ENCODE peak calls at places on chromosomes 11 and 22, in six cellular contexts. One of them, this sample, is unnamed.

GRCh38 chr11:35163707-35164496 is 24.9 kb downstream of the CD44 start:
- DNase-seq in H1: no peak
- DNase-seq in K562: peak
- DNase-seq in GM12891: no peak
- DNase-seq in HepG2: no peak
- DNase-seq in GM12878: no peak
- DNase-seq in this sample: no peak

GRCh38 chr11:42012261-42012660 is 552.8 kb upstream of the LRRC4C start:
- DNase-seq in H1: no peak
- DNase-seq in HepG2: no peak
- DNase-seq in GM12878: no peak
- DNase-seq in GM12891: no peak
- DNase-seq in K562: no peak
- DNase-seq in this sample: no peak

GRCh38 chr11:10899542-10899830 is 41.6 kb upstream of the ZBED5 start:
- DNase-seq in HepG2: no peak
- DNase-seq in GM12891: no peak
- DNase-seq in K562: peak
- DNase-seq in H1: no peak
- DNase-seq in GM12878: no peak
- DNase-seq in this sample: no peak

GRCh38 chr11:36345535-36346141 is 49.5 kb downstream of the PRR5L start:
- DNase-seq in GM12891: no peak
- DNase-seq in GM12878: no peak
- DNase-seq in H1: no peak
- DNase-seq in HepG2: no peak
- DNase-seq in K562: no peak
- DNase-seq in this sample: no peak

GRCh38 chr11:122215244-122215992 is 99.4 kb upstream of the BLID start:
- DNase-seq in GM12878: no peak
- DNase-seq in H1: peak
- DNase-seq in HepG2: peak
- DNase-seq in K562: peak
- DNase-seq in GM12891: peak
- DNase-seq in this sample: peak

GRCh38 chr11:33747969-33748368 is 11.7 kb upstream of the CD59 start:
- DNase-seq in K562: no peak
- DNase-seq in GM12878: no peak
- DNase-seq in GM12891: no peak
- DNase-seq in HepG2: no peak
- DNase-seq in H1: no peak
- DNase-seq in this sample: no peak

GRCh38 chr22:45129703-45130524 is 33.8 kb upstream of the NUP50 start:
- DNase-seq in H1: no peak
- DNase-seq in GM12891: no peak
- DNase-seq in HepG2: no peak
- DNase-seq in K562: no peak
- DNase-seq in GM12878: no peak
- DNase-seq in this sample: no peak

GRCh38 chr11:64234840-64235379 is 526 bp downstream of the VEGFB start:
- DNase-seq in K562: peak
- DNase-seq in GM12891: no peak
- DNase-seq in HepG2: no peak
- DNase-seq in H1: no peak
- DNase-seq in GM12878: no peak
- DNase-seq in this sample: peak

GRCh38 chr11:79160786-79161403 is 279.9 kb downstream of the TENM4 start:
- DNase-seq in H1: no peak
- DNase-seq in GM12891: no peak
- DNase-seq in K562: no peak
- DNase-seq in GM12878: no peak
- DNase-seq in HepG2: no peak
- DNase-seq in this sample: no peak

GRCh38 chr11:2142300-2142759 is 3.1 kb upstream of the IGF2 start:
- DNase-seq in GM12878: no peak
- DNase-seq in HepG2: no peak
- DNase-seq in H1: no peak
- DNase-seq in K562: no peak
- DNase-seq in GM12891: no peak
- DNase-seq in this sample: no peak

GRCh38 chr11:75872887-75873416 is 57.9 kb downstream of the UVRAG start:
- DNase-seq in H1: no peak
- DNase-seq in HepG2: no peak
- DNase-seq in GM12891: no peak
- DNase-seq in GM12878: no peak
- DNase-seq in K562: no peak
- DNase-seq in this sample: no peak

GRCh38 chr11:74506823-74507222 is 13.3 kb upstream of the LIPT2 start:
- DNase-seq in GM12878: no peak
- DNase-seq in HepG2: no peak
- DNase-seq in H1: no peak
- DNase-seq in GM12891: no peak
- DNase-seq in K562: no peak
- DNase-seq in this sample: no peak

GRCh38 chr11:59756845-59757244 is 1.7 kb downstream of the STX3 start:
- DNase-seq in H1: no peak
- DNase-seq in K562: peak
- DNase-seq in GM12878: no peak
- DNase-seq in GM12891: peak
- DNase-seq in HepG2: no peak
- DNase-seq in this sample: no peak

GRCh38 chr11:123590296-123590912 is 64.0 kb downstream of the SCN3B start:
- DNase-seq in H1: no peak
- DNase-seq in K562: no peak
- DNase-seq in GM12878: no peak
- DNase-seq in GM12891: no peak
- DNase-seq in HepG2: peak
- DNase-seq in this sample: no peak

GRCh38 chr11:1763336-1763795 is 361 bp downstream of the CTSD start:
- DNase-seq in GM12891: no peak
- DNase-seq in H1: no peak
- DNase-seq in HepG2: no peak
- DNase-seq in K562: peak
- DNase-seq in GM12878: no peak
- DNase-seq in this sample: peak

GRCh38 chr22:16967453-16968217 is 40.4 kb downstream of the GAB4 start:
- DNase-seq in GM12891: no peak
- DNase-seq in GM12878: no peak
- DNase-seq in HepG2: no peak
- DNase-seq in H1: no peak
- DNase-seq in K562: no peak
- DNase-seq in this sample: no peak

GRCh38 chr11:61688368-61689163 is 8.4 kb downstream of the DAGLA start:
- DNase-seq in H1: no peak
- DNase-seq in GM12878: no peak
- DNase-seq in GM12891: no peak
- DNase-seq in HepG2: no peak
- DNase-seq in K562: no peak
- DNase-seq in this sample: no peak

GRCh38 chr22:19419464-19420178 is 11.9 kb downstream of the HIRA start:
- DNase-seq in GM12878: peak
- DNase-seq in K562: peak
- DNase-seq in GM12891: peak
- DNase-seq in HepG2: no peak
- DNase-seq in H1: no peak
- DNase-seq in this sample: peak

GRCh38 chr11:70483077-70483861 is 84.9 kb downstream of the CTTN start:
- DNase-seq in GM12878: no peak
- DNase-seq in K562: peak
- DNase-seq in GM12891: peak
- DNase-seq in HepG2: no peak
- DNase-seq in H1: no peak
- DNase-seq in this sample: peak

GRCh38 chr11:980438-981365 is 55.0 kb downstream of the AP2A2 start:
- DNase-seq in GM12891: no peak
- DNase-seq in GM12878: no peak
- DNase-seq in H1: no peak
- DNase-seq in K562: no peak
- DNase-seq in HepG2: no peak
- DNase-seq in this sample: no peak

GRCh38 chr22:49569286-49570031 is 258.2 kb downstream of the BRD1 start:
- DNase-seq in HepG2: no peak
- DNase-seq in GM12891: no peak
- DNase-seq in H1: no peak
- DNase-seq in GM12878: no peak
- DNase-seq in K562: no peak
- DNase-seq in this sample: no peak

GRCh38 chr11:3929232-3929631 is 73.8 kb downstream of the STIM1 start:
- DNase-seq in GM12878: no peak
- DNase-seq in GM12891: no peak
- DNase-seq in H1: no peak
- DNase-seq in HepG2: no peak
- DNase-seq in K562: no peak
- DNase-seq in this sample: no peak

GRCh38 chr11:18536195-18536594 is 9.5 kb upstream of the TSG101 start:
- DNase-seq in K562: no peak
- DNase-seq in H1: no peak
- DNase-seq in GM12891: no peak
- DNase-seq in GM12878: no peak
- DNase-seq in HepG2: no peak
- DNase-seq in this sample: no peak

GRCh38 chr11:2742611-2743426 is 43.0 kb upstream of the KCNQ1OT1 start:
- DNase-seq in GM12891: no peak
- DNase-seq in GM12878: no peak
- DNase-seq in K562: no peak
- DNase-seq in H1: no peak
- DNase-seq in HepG2: no peak
- DNase-seq in this sample: no peak

GRCh38 chr11:94800394-94800793 is 32.2 kb downstream of the AMOTL1 start:
- DNase-seq in K562: no peak
- DNase-seq in H1: no peak
- DNase-seq in HepG2: no peak
- DNase-seq in GM12891: no peak
- DNase-seq in GM12878: no peak
- DNase-seq in this sample: no peak

GRCh38 chr22:29041408-29041807 is 20.2 kb downstream of the C22orf31 start:
- DNase-seq in H1: no peak
- DNase-seq in GM12878: no peak
- DNase-seq in GM12891: no peak
- DNase-seq in K562: no peak
- DNase-seq in HepG2: no peak
- DNase-seq in this sample: no peak

GRCh38 chr22:47127441-47127871 is 365.0 kb downstream of the TBC1D22A start:
- DNase-seq in K562: no peak
- DNase-seq in GM12878: no peak
- DNase-seq in H1: no peak
- DNase-seq in GM12891: no peak
- DNase-seq in HepG2: no peak
- DNase-seq in this sample: no peak

GRCh38 chr11:61754534-61755482 is 2.4 kb downstream of the MYRF start:
- DNase-seq in HepG2: no peak
- DNase-seq in GM12891: no peak
- DNase-seq in K562: peak
- DNase-seq in H1: no peak
- DNase-seq in GM12878: no peak
- DNase-seq in this sample: no peak

GRCh38 chr11:64799256-64799924 is 3.6 kb downstream of the MAP4K2 start:
- DNase-seq in GM12878: no peak
- DNase-seq in H1: no peak
- DNase-seq in GM12891: no peak
- DNase-seq in HepG2: no peak
- DNase-seq in K562: no peak
- DNase-seq in this sample: peak

GRCh38 chr22:30906946-30907345 is 61.6 kb downstream of the MORC2 start:
- DNase-seq in K562: peak
- DNase-seq in GM12878: no peak
- DNase-seq in GM12891: no peak
- DNase-seq in H1: no peak
- DNase-seq in HepG2: no peak
- DNase-seq in this sample: no peak
- TF ChIP-seq POLR2AphosphoS5 in K562: no peak
- TF ChIP-seq POLR2AphosphoS5 in GM12878: no peak
- TF ChIP-seq POLR2AphosphoS5 in GM12891: no peak
- TF ChIP-seq POLR2AphosphoS5 in H1: no peak
- TF ChIP-seq POLR2AphosphoS5 in HepG2: no peak
- TF ChIP-seq POLR2AphosphoS5 in this sample: no peak

GRCh38 chr22:42202669-42203068 is 67.8 kb downstream of the TCF20 start:
- DNase-seq in H1: no peak
- DNase-seq in HepG2: no peak
- DNase-seq in GM12891: no peak
- DNase-seq in K562: no peak
- DNase-seq in GM12878: no peak
- DNase-seq in this sample: no peak
- TF ChIP-seq TAF1 in H1: no peak
- TF ChIP-seq TAF1 in HepG2: no peak
- TF ChIP-seq TAF1 in GM12891: no peak
- TF ChIP-seq TAF1 in K562: no peak
- TF ChIP-seq TAF1 in GM12878: no peak
- TF ChIP-seq TAF1 in this sample: no peak

DNA sequence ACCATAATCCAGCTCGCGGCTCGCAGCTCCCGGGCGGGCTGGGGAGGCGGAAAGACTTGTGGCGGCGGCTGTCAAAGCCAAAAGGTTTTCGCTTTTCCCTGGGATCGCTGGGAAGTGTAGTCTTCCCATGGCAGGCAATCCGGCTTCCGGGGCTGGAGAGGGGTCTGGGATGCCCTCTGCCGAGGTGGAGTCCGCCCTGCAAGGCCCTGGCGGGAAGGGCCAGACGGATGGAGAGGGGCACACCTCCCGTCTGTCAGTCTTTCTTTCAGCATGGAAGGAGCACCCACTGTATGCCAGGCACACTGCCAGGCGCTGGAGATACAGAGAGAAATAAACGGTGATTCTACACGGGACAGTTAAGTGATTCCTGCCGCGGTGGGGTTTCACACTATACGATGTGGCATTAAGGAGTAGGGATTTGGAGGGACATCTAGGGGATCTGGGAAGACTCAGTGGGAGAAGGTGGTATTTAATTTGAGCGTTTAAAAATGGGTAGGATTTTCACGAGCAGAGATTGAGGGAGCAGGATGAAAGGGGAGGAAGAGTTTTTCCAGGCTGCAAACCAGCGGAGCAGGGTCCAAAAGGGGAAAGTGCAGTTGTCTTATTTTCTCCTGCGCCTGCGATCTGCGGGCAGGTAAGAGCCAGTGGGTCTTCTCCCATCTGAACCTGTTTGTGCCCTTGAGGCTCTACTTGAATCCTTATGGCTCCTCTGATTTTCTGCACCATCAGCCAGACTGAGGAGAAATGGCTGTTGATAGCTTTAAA is at the start of gene BACE1:
- DNase-seq in H1: peak
- DNase-seq in K562: no peak
- DNase-seq in GM12891: no peak
- DNase-seq in HepG2: peak
- DNase-seq in GM12878: no peak
- DNase-seq in this sample: no peak
- TF ChIP-seq POLR2A in H1: no peak
- TF ChIP-seq POLR2A in K562: no peak
- TF ChIP-seq POLR2A in GM12891: no peak
- TF ChIP-seq POLR2A in HepG2: no peak
- TF ChIP-seq POLR2A in GM12878: no peak
- TF ChIP-seq POLR2A in this sample: no peak

DNA sequence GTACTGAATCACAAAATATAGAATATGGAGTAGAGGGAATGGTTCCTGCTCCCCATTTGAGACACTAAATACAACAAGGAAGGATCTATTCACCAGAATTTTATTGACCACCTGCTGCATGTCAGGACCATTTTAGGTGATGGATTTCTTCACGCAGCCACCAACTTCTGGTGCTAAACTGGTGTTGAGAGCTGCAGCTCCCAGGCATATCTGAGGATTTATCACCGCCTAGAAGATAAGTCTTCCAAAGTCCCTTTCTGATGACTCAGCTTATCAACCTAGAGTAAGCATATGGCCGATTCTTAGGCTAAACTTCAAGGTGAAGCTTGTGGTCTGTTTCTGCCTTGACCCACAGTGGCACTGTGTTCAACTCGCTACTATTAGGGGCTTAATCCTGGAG is 6.7 kb downstream of the DDI1 start:
- DNase-seq in H1: no peak
- DNase-seq in GM12891: no peak
- DNase-seq in GM12878: no peak
- DNase-seq in HepG2: no peak
- DNase-seq in K562: no peak
- DNase-seq in this sample: no peak
- TF ChIP-seq POLR2AphosphoS5 in H1: no peak
- TF ChIP-seq POLR2AphosphoS5 in GM12891: no peak
- TF ChIP-seq POLR2AphosphoS5 in GM12878: no peak
- TF ChIP-seq POLR2AphosphoS5 in HepG2: no peak
- TF ChIP-seq POLR2AphosphoS5 in K562: no peak
- TF ChIP-seq POLR2AphosphoS5 in this sample: no peak